ENCODE peak calls at places on chromosome 18, in ten cellular contexts. One of them, this sample, is unnamed.

GRCh38 chr18:59270689-59271257 is 2.5 kb downstream of the RAX start:
- DNase-seq in GM12892: no peak
- DNase-seq in suprapubic skin: no peak
- DNase-seq in K562: no peak
- DNase-seq in spleen: peak; percentile 18
- DNase-seq in transverse colon: no peak
- DNase-seq in breast epithelium: no peak
- DNase-seq in HCT116: no peak
- DNase-seq in vagina: no peak
- DNase-seq in HL-60: no peak
- DNase-seq in this sample: no peak

GRCh38 chr18:9950289-9951016 is 36.6 kb downstream of the VAPA start:
- DNase-seq in HL-60: no peak
- DNase-seq in suprapubic skin: no peak
- DNase-seq in vagina: no peak
- DNase-seq in breast epithelium: no peak
- DNase-seq in spleen: no peak
- DNase-seq in K562: no peak
- DNase-seq in GM12892: no peak
- DNase-seq in HCT116: no peak
- DNase-seq in transverse colon: no peak
- DNase-seq in this sample: no peak

GRCh38 chr18:28657836-28658410 is 481.0 kb upstream of the CDH2 start:
- DNase-seq in K562: no peak
- DNase-seq in spleen: no peak
- DNase-seq in breast epithelium: no peak
- DNase-seq in suprapubic skin: no peak
- DNase-seq in transverse colon: no peak
- DNase-seq in vagina: no peak
- DNase-seq in HCT116: no peak
- DNase-seq in HL-60: no peak
- DNase-seq in GM12892: no peak
- DNase-seq in this sample: no peak

GRCh38 chr18:11167778-11168177 is 18.4 kb upstream of the PIEZO2 start:
- DNase-seq in transverse colon: no peak
- DNase-seq in spleen: no peak
- DNase-seq in K562: no peak
- DNase-seq in suprapubic skin: no peak
- DNase-seq in HL-60: no peak
- DNase-seq in GM12892: no peak
- DNase-seq in breast epithelium: no peak
- DNase-seq in vagina: no peak
- DNase-seq in HCT116: no peak
- DNase-seq in this sample: no peak

GRCh38 chr18:63168287-63168686 is 151.3 kb downstream of the BCL2 start:
- DNase-seq in vagina: no peak
- DNase-seq in transverse colon: no peak
- DNase-seq in suprapubic skin: peak; percentile 8
- DNase-seq in GM12892: no peak
- DNase-seq in spleen: peak; percentile 42
- DNase-seq in K562: no peak
- DNase-seq in HL-60: no peak
- DNase-seq in breast epithelium: no peak
- DNase-seq in HCT116: no peak
- DNase-seq in this sample: no peak

GRCh38 chr18:59129964-59130703 is 9.6 kb upstream of the SEC11C start:
- DNase-seq in GM12892: no peak
- DNase-seq in vagina: no peak
- DNase-seq in K562: no peak
- DNase-seq in suprapubic skin: no peak
- DNase-seq in spleen: no peak
- DNase-seq in transverse colon: no peak
- DNase-seq in HL-60: no peak
- DNase-seq in breast epithelium: no peak
- DNase-seq in HCT116: no peak
- DNase-seq in this sample: no peak

GRCh38 chr18:79371536-79372210 is 24.1 kb upstream of the NFATC1 start:
- DNase-seq in breast epithelium: no peak
- DNase-seq in HCT116: no peak
- DNase-seq in HL-60: no peak
- DNase-seq in transverse colon: no peak
- DNase-seq in spleen: peak; percentile 36
- DNase-seq in GM12892: no peak
- DNase-seq in K562: no peak
- DNase-seq in suprapubic skin: peak; percentile 22
- DNase-seq in vagina: no peak
- DNase-seq in this sample: no peak

GRCh38 chr18:23356915-23357421 is 96.1 kb upstream of the RIOK3 start:
- DNase-seq in HL-60: no peak
- DNase-seq in spleen: no peak
- DNase-seq in breast epithelium: no peak
- DNase-seq in GM12892: no peak
- DNase-seq in HCT116: no peak
- DNase-seq in suprapubic skin: no peak
- DNase-seq in K562: no peak
- DNase-seq in transverse colon: no peak
- DNase-seq in vagina: no peak
- DNase-seq in this sample: no peak

DNA sequence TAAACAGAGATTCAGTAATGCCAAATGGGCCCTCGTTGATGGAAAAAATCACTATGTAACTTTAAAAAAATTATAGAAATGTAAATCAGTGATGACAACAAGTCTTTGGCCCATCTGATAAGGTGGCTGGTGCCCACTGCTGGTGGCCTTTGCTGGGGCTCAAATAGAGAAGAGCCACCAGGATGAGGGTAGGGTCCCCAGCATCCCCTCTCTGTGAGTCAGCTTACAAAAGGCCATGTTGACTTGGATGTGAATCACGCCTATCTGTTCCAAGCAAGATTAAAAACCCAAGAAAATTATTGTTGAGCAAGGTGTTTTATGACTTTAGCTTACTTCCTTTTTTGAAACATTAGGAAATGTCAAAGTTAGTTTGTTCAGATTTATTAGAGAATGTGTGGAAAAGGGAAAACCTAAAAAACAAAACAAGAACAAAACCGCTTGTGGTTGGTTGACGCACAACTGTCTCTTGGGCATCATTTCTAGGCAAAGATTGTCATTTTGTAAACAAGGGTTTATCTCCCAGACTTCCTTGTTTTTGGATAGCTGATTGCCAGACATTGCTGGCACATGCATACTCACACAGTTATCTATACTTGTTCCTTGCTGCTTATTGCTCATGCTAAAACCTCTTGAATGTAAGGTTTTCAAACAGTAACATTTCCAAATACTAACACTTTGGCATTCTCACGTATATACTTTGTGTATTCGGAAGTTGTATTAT is 53.7 kb upstream of the ZNF396 start:
- DNase-seq in transverse colon: no peak
- DNase-seq in K562: no peak
- DNase-seq in spleen: no peak
- DNase-seq in suprapubic skin: no peak
- DNase-seq in GM12892: no peak
- DNase-seq in vagina: no peak
- DNase-seq in breast epithelium: no peak
- DNase-seq in HCT116: no peak
- DNase-seq in HL-60: no peak
- DNase-seq in this sample: no peak
- TF ChIP-seq POLR2AphosphoS5 in transverse colon: no peak
- TF ChIP-seq POLR2AphosphoS5 in K562: no peak
- TF ChIP-seq POLR2AphosphoS5 in spleen: no peak
- TF ChIP-seq POLR2AphosphoS5 in suprapubic skin: no peak
- TF ChIP-seq POLR2AphosphoS5 in GM12892: no peak
- TF ChIP-seq POLR2AphosphoS5 in vagina: no peak
- TF ChIP-seq POLR2AphosphoS5 in breast epithelium: no peak
- TF ChIP-seq POLR2AphosphoS5 in HCT116: no peak
- TF ChIP-seq POLR2AphosphoS5 in HL-60: no peak
- TF ChIP-seq POLR2AphosphoS5 in this sample: no peak

GRCh38 chr18:46335551-46336059 is 231.4 kb downstream of the HAUS1 start:
- DNase-seq in transverse colon: no peak
- DNase-seq in spleen: peak; percentile 57
- DNase-seq in HL-60: no peak
- DNase-seq in K562: no peak
- DNase-seq in HCT116: no peak
- DNase-seq in breast epithelium: no peak
- DNase-seq in suprapubic skin: peak; percentile 26
- DNase-seq in GM12892: no peak
- DNase-seq in vagina: no peak
- DNase-seq in this sample: peak; percentile 58

GRCh38 chr18:46338213-46338612 is 234.0 kb downstream of the HAUS1 start:
- DNase-seq in HL-60: no peak
- DNase-seq in HCT116: no peak
- DNase-seq in transverse colon: no peak
- DNase-seq in K562: no peak
- DNase-seq in vagina: no peak
- DNase-seq in suprapubic skin: peak; percentile 7
- DNase-seq in GM12892: no peak
- DNase-seq in breast epithelium: no peak
- DNase-seq in spleen: peak; percentile 35
- DNase-seq in this sample: peak; percentile 30

GRCh38 chr18:46336278-46337205 is 232.4 kb downstream of the HAUS1 start:
- DNase-seq in HCT116: no peak
- DNase-seq in breast epithelium: no peak
- DNase-seq in GM12892: no peak
- DNase-seq in suprapubic skin: peak; percentile 9
- DNase-seq in vagina: no peak
- DNase-seq in spleen: peak; percentile 62
- DNase-seq in HL-60: no peak
- DNase-seq in K562: no peak
- DNase-seq in transverse colon: no peak
- DNase-seq in this sample: peak; percentile 50

GRCh38 chr18:46338761-46339160 is 234.6 kb downstream of the HAUS1 start:
- DNase-seq in GM12892: no peak
- DNase-seq in suprapubic skin: peak; percentile 9
- DNase-seq in K562: no peak
- DNase-seq in spleen: peak; percentile 69
- DNase-seq in transverse colon: no peak
- DNase-seq in HCT116: no peak
- DNase-seq in breast epithelium: no peak
- DNase-seq in vagina: no peak
- DNase-seq in HL-60: no peak
- DNase-seq in this sample: peak; percentile 51

DNA sequence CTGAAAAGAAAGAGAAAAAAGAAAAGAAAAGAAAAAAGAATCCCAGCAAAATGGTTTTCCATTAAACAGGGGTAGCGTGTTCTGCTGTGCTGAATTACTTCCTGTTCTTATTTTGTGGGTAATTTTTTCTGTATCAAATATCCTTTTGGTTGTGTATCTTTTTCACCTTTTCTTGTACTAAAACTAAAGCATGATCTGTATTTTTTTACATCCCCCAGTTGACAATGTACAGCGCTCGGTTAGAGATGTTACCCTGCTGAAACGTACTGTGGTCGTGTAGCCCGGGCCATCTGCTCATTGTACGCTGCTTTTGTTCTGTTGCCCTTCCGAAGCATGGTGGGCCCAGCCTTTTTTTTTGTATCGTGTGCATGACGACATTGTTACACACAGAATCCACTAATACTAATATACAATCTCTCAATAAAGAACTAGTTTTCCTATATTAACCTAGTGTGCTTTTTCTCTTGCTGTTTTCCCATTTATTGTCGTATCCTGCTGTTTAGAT is 233.1 kb downstream of the HAUS1 start:
- DNase-seq in GM12892: no peak
- DNase-seq in HCT116: no peak
- DNase-seq in suprapubic skin: peak; percentile 10
- DNase-seq in K562: no peak
- DNase-seq in spleen: peak; percentile 6
- DNase-seq in vagina: no peak
- DNase-seq in breast epithelium: no peak
- DNase-seq in transverse colon: no peak
- DNase-seq in HL-60: no peak
- DNase-seq in this sample: peak; percentile 14
- TF ChIP-seq POLR2AphosphoS5 in GM12892: no peak
- TF ChIP-seq POLR2AphosphoS5 in HCT116: no peak
- TF ChIP-seq POLR2AphosphoS5 in suprapubic skin: no peak
- TF ChIP-seq POLR2AphosphoS5 in K562: no peak
- TF ChIP-seq POLR2AphosphoS5 in spleen: no peak
- TF ChIP-seq POLR2AphosphoS5 in vagina: no peak
- TF ChIP-seq POLR2AphosphoS5 in breast epithelium: no peak
- TF ChIP-seq POLR2AphosphoS5 in transverse colon: no peak
- TF ChIP-seq POLR2AphosphoS5 in HL-60: no peak
- TF ChIP-seq POLR2AphosphoS5 in this sample: no peak

GRCh38 chr18:43274526-43274925 is 2.8 kb downstream of the SYT4 start:
- DNase-seq in HL-60: no peak
- DNase-seq in K562: no peak
- DNase-seq in transverse colon: no peak
- DNase-seq in HCT116: no peak
- DNase-seq in suprapubic skin: no peak
- DNase-seq in GM12892: no peak
- DNase-seq in vagina: no peak
- DNase-seq in spleen: no peak
- DNase-seq in breast epithelium: no peak
- DNase-seq in this sample: no peak

GRCh38 chr18:43276471-43276870 is 819 bp downstream of the SYT4 start:
- DNase-seq in suprapubic skin: no peak
- DNase-seq in transverse colon: no peak
- DNase-seq in HCT116: no peak
- DNase-seq in spleen: no peak
- DNase-seq in HL-60: no peak
- DNase-seq in vagina: no peak
- DNase-seq in GM12892: no peak
- DNase-seq in breast epithelium: no peak
- DNase-seq in K562: no peak
- DNase-seq in this sample: no peak

GRCh38 chr18:43267818-43268217 is 9.5 kb downstream of the SYT4 start:
- DNase-seq in breast epithelium: no peak
- DNase-seq in spleen: no peak
- DNase-seq in K562: no peak
- DNase-seq in GM12892: no peak
- DNase-seq in vagina: no peak
- DNase-seq in transverse colon: no peak
- DNase-seq in suprapubic skin: no peak
- DNase-seq in HL-60: no peak
- DNase-seq in HCT116: no peak
- DNase-seq in this sample: no peak

GRCh38 chr18:43277164-43277600 is at the start of gene SYT4:
- DNase-seq in transverse colon: no peak
- DNase-seq in HCT116: no peak
- DNase-seq in breast epithelium: no peak
- DNase-seq in vagina: no peak
- DNase-seq in suprapubic skin: no peak
- DNase-seq in HL-60: no peak
- DNase-seq in GM12892: no peak
- DNase-seq in K562: no peak
- DNase-seq in spleen: peak; percentile 57
- DNase-seq in this sample: no peak

GRCh38 chr18:43271593-43272432 is 5.5 kb downstream of the SYT4 start:
- DNase-seq in spleen: no peak
- DNase-seq in GM12892: no peak
- DNase-seq in vagina: no peak
- DNase-seq in breast epithelium: no peak
- DNase-seq in HL-60: peak; percentile 13
- DNase-seq in transverse colon: no peak
- DNase-seq in K562: peak; percentile 4
- DNase-seq in HCT116: peak; percentile 19
- DNase-seq in suprapubic skin: no peak
- DNase-seq in this sample: no peak
- TF ChIP-seq POLR2AphosphoS5 in spleen: no peak
- TF ChIP-seq POLR2AphosphoS5 in GM12892: no peak
- TF ChIP-seq POLR2AphosphoS5 in vagina: no peak
- TF ChIP-seq POLR2AphosphoS5 in breast epithelium: no peak
- TF ChIP-seq POLR2AphosphoS5 in HL-60: no peak
- TF ChIP-seq POLR2AphosphoS5 in transverse colon: no peak
- TF ChIP-seq POLR2AphosphoS5 in K562: no peak
- TF ChIP-seq POLR2AphosphoS5 in HCT116: no peak
- TF ChIP-seq POLR2AphosphoS5 in suprapubic skin: no peak
- TF ChIP-seq POLR2AphosphoS5 in this sample: no peak

GRCh38 chr18:68041327-68041726 is 524.8 kb upstream of the DSEL start:
- DNase-seq in HL-60: no peak
- DNase-seq in HCT116: no peak
- DNase-seq in K562: no peak
- DNase-seq in breast epithelium: no peak
- DNase-seq in vagina: no peak
- DNase-seq in transverse colon: no peak
- DNase-seq in suprapubic skin: no peak
- DNase-seq in spleen: no peak
- DNase-seq in GM12892: no peak
- DNase-seq in this sample: no peak

GRCh38 chr18:68034293-68034692 is 517.8 kb upstream of the DSEL start:
- DNase-seq in GM12892: no peak
- DNase-seq in transverse colon: no peak
- DNase-seq in HL-60: no peak
- DNase-seq in HCT116: no peak
- DNase-seq in breast epithelium: no peak
- DNase-seq in vagina: no peak
- DNase-seq in suprapubic skin: no peak
- DNase-seq in K562: no peak
- DNase-seq in spleen: no peak
- DNase-seq in this sample: no peak

GRCh38 chr18:68035709-68036522 is 519.4 kb upstream of the DSEL start:
- DNase-seq in breast epithelium: no peak
- DNase-seq in HCT116: no peak
- DNase-seq in vagina: no peak
- DNase-seq in HL-60: no peak
- DNase-seq in GM12892: no peak
- DNase-seq in K562: no peak
- DNase-seq in transverse colon: no peak
- DNase-seq in spleen: no peak
- DNase-seq in suprapubic skin: no peak
- DNase-seq in this sample: no peak

DNA sequence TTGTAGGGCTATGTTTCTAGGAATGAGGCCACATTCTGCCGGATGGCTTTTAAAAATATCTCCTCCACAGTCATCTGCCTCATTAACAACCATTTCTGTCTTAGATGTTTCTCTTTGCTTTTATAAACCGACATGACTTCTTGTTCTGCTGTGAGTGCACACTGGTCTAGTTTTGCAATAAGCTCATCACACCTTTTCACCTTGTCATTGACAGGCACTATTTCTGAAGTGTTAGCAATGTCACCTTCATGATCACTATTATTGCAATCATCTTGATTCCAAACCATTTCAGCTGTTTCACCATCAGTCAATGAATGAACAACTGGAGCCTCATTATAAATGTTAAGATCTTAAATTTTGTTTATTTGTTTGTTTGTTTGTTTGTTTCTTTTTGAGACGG is 523.7 kb upstream of the DSEL start:
- DNase-seq in suprapubic skin: no peak
- DNase-seq in HL-60: no peak
- DNase-seq in transverse colon: no peak
- DNase-seq in vagina: no peak
- DNase-seq in spleen: no peak
- DNase-seq in GM12892: no peak
- DNase-seq in breast epithelium: no peak
- DNase-seq in K562: no peak
- DNase-seq in HCT116: no peak
- DNase-seq in this sample: no peak
- TF ChIP-seq POLR2AphosphoS5 in suprapubic skin: no peak
- TF ChIP-seq POLR2AphosphoS5 in HL-60: no peak
- TF ChIP-seq POLR2AphosphoS5 in transverse colon: no peak
- TF ChIP-seq POLR2AphosphoS5 in vagina: no peak
- TF ChIP-seq POLR2AphosphoS5 in spleen: no peak
- TF ChIP-seq POLR2AphosphoS5 in GM12892: no peak
- TF ChIP-seq POLR2AphosphoS5 in breast epithelium: no peak
- TF ChIP-seq POLR2AphosphoS5 in K562: no peak
- TF ChIP-seq POLR2AphosphoS5 in HCT116: no peak
- TF ChIP-seq POLR2AphosphoS5 in this sample: no peak

This sample was measured in sigmoid colon.